ENCODE peak calls at places on chromosomes 11 and 22, in six cellular contexts. One of them, this sample, is unnamed.
A peak's percentile ranks its signal among the peaks of the same experiment; 100 is the strongest.

GRCh38 chr22:27986937-27987336 is 67.9 kb upstream of the PITPNB start:
- DNase-seq in fibroblast of pulmonary artery: no peak
- DNase-seq in cardiac muscle cell: no peak
- DNase-seq in NCI-H1930: no peak
- DNase-seq in NCI-H1694: no peak
- DNase-seq in T-cell: no peak
- DNase-seq in this sample: no peak

GRCh38 chr22:17234144-17234623 is 14.9 kb upstream of the ADA2 start:
- DNase-seq in fibroblast of pulmonary artery: peak; percentile 13
- DNase-seq in cardiac muscle cell: no peak
- DNase-seq in NCI-H1930: no peak
- DNase-seq in NCI-H1694: no peak
- DNase-seq in T-cell: no peak
- DNase-seq in this sample: no peak

GRCh38 chr22:42915980-42916765 is 59.1 kb upstream of the ARFGAP3 start:
- DNase-seq in fibroblast of pulmonary artery: no peak
- DNase-seq in cardiac muscle cell: peak; percentile 44
- DNase-seq in NCI-H1930: no peak
- DNase-seq in NCI-H1694: no peak
- DNase-seq in T-cell: no peak
- DNase-seq in this sample: no peak

GRCh38 chr22:40714514-40714966 is 35.3 kb downstream of the MCHR1 start:
- DNase-seq in fibroblast of pulmonary artery: peak; percentile 40
- DNase-seq in cardiac muscle cell: no peak
- DNase-seq in NCI-H1930: no peak
- DNase-seq in NCI-H1694: no peak
- DNase-seq in T-cell: no peak
- DNase-seq in this sample: no peak

GRCh38 chr22:26953380-26953807 is 296.0 kb downstream of the MIAT start:
- DNase-seq in fibroblast of pulmonary artery: no peak
- DNase-seq in cardiac muscle cell: no peak
- DNase-seq in NCI-H1930: no peak
- DNase-seq in NCI-H1694: no peak
- DNase-seq in T-cell: no peak
- DNase-seq in this sample: no peak

GRCh38 chr11:27396259-27396839 is 33.3 kb upstream of the CCDC34 start:
- DNase-seq in fibroblast of pulmonary artery: no peak
- DNase-seq in cardiac muscle cell: no peak
- DNase-seq in NCI-H1930: no peak
- DNase-seq in NCI-H1694: no peak
- DNase-seq in T-cell: no peak
- DNase-seq in this sample: no peak

GRCh38 chr11:35619030-35619753 is 932 bp downstream of the FJX1 start:
- DNase-seq in fibroblast of pulmonary artery: peak; percentile 43
- DNase-seq in cardiac muscle cell: no peak
- DNase-seq in NCI-H1930: no peak
- DNase-seq in NCI-H1694: no peak
- DNase-seq in T-cell: no peak
- DNase-seq in this sample: no peak

GRCh38 chr11:68881320-68881719 is 22.3 kb downstream of the MRPL21 start:
- DNase-seq in fibroblast of pulmonary artery: no peak
- DNase-seq in cardiac muscle cell: no peak
- DNase-seq in NCI-H1930: no peak
- DNase-seq in NCI-H1694: no peak
- DNase-seq in T-cell: no peak
- DNase-seq in this sample: no peak

GRCh38 chr11:32485733-32486132 is 50.4 kb upstream of the WT1 start:
- DNase-seq in fibroblast of pulmonary artery: no peak
- DNase-seq in cardiac muscle cell: no peak
- DNase-seq in NCI-H1930: no peak
- DNase-seq in NCI-H1694: no peak
- DNase-seq in T-cell: no peak
- DNase-seq in this sample: no peak

GRCh38 chr22:50530280-50530856 is 556 bp upstream of the TYMP start:
- DNase-seq in fibroblast of pulmonary artery: peak; percentile 88
- DNase-seq in cardiac muscle cell: no peak
- DNase-seq in NCI-H1930: no peak
- DNase-seq in NCI-H1694: no peak
- DNase-seq in T-cell: no peak
- DNase-seq in this sample: no peak

GRCh38 chr11:1946812-1947480 is at the start of gene MRPL23:
- DNase-seq in fibroblast of pulmonary artery: no peak
- DNase-seq in cardiac muscle cell: no peak
- DNase-seq in NCI-H1930: no peak
- DNase-seq in NCI-H1694: no peak
- DNase-seq in T-cell: no peak
- DNase-seq in this sample: no peak